ENCODE peak calls at places on chromosomes 6 and 20, in nine cellular contexts. One of them, this sample, is unnamed. For H3K36me3, the result is how much of the 10 kb centered on the place peaks cover.

GRCh38 chr6:15524736-15525401 is 138.0 kb downstream of the DTNBP1 start:
- DNase-seq in IMR-90: no peak
- DNase-seq in endothelial cell of umbilical vein: no peak
- DNase-seq in GM12878: no peak
- DNase-seq in uterus: no peak
- DNase-seq in transverse colon: no peak
- DNase-seq in ovary: no peak
- DNase-seq in sigmoid colon: no peak
- DNase-seq in Peyer's patch: no peak
- DNase-seq in this sample: no peak

GRCh38 chr6:111517965-111518364 is 34.9 kb upstream of the REV3L start:
- DNase-seq in IMR-90: no peak
- DNase-seq in ovary: no peak
- DNase-seq in sigmoid colon: no peak
- DNase-seq in GM12878: no peak
- DNase-seq in transverse colon: no peak
- DNase-seq in Peyer's patch: no peak
- DNase-seq in endothelial cell of umbilical vein: no peak
- DNase-seq in uterus: peak
- DNase-seq in this sample: no peak

GRCh38 chr6:17470953-17471335 is 77.5 kb downstream of the CAP2 start:
- DNase-seq in sigmoid colon: no peak
- DNase-seq in transverse colon: no peak
- DNase-seq in Peyer's patch: no peak
- DNase-seq in IMR-90: peak
- DNase-seq in uterus: peak
- DNase-seq in ovary: no peak
- DNase-seq in GM12878: no peak
- DNase-seq in endothelial cell of umbilical vein: no peak
- DNase-seq in this sample: no peak

GRCh38 chr6:125102901-125103300 is 50.7 kb upstream of the TPD52L1 start:
- DNase-seq in IMR-90: peak
- DNase-seq in ovary: no peak
- DNase-seq in transverse colon: no peak
- DNase-seq in sigmoid colon: no peak
- DNase-seq in Peyer's patch: no peak
- DNase-seq in GM12878: no peak
- DNase-seq in uterus: no peak
- DNase-seq in endothelial cell of umbilical vein: peak
- DNase-seq in this sample: no peak

GRCh38 chr6:4550227-4550597 is 226.0 kb upstream of the CDYL start:
- DNase-seq in Peyer's patch: no peak
- DNase-seq in ovary: no peak
- DNase-seq in IMR-90: no peak
- DNase-seq in uterus: no peak
- DNase-seq in endothelial cell of umbilical vein: no peak
- DNase-seq in transverse colon: no peak
- DNase-seq in sigmoid colon: no peak
- DNase-seq in GM12878: no peak
- DNase-seq in this sample: no peak

GRCh38 chr6:137423444-137424168 is 70.6 kb downstream of the OLIG3 start:
- DNase-seq in uterus: no peak
- DNase-seq in sigmoid colon: no peak
- DNase-seq in transverse colon: no peak
- DNase-seq in GM12878: no peak
- DNase-seq in endothelial cell of umbilical vein: no peak
- DNase-seq in ovary: no peak
- DNase-seq in Peyer's patch: no peak
- DNase-seq in IMR-90: no peak
- DNase-seq in this sample: no peak

GRCh38 chr20:25039697-25040437 is 18.1 kb downstream of the ACSS1 start:
- DNase-seq in ovary: peak
- DNase-seq in IMR-90: peak
- DNase-seq in endothelial cell of umbilical vein: peak
- DNase-seq in transverse colon: peak
- DNase-seq in uterus: peak
- DNase-seq in Peyer's patch: peak
- DNase-seq in GM12878: no peak
- DNase-seq in sigmoid colon: peak
- DNase-seq in this sample: peak

GRCh38 chr20:52190437-52191131 is 995 bp downstream of the ZFP64 start:
- DNase-seq in GM12878: no peak
- DNase-seq in sigmoid colon: no peak
- DNase-seq in transverse colon: peak
- DNase-seq in endothelial cell of umbilical vein: peak
- DNase-seq in Peyer's patch: peak
- DNase-seq in IMR-90: peak
- DNase-seq in uterus: no peak
- DNase-seq in ovary: no peak
- DNase-seq in this sample: peak

GRCh38 chr6:121321282-121321681 is 13.0 kb downstream of the TBC1D32 start:
- DNase-seq in ovary: no peak
- DNase-seq in transverse colon: no peak
- DNase-seq in IMR-90: no peak
- DNase-seq in sigmoid colon: no peak
- DNase-seq in endothelial cell of umbilical vein: no peak
- DNase-seq in Peyer's patch: no peak
- DNase-seq in GM12878: no peak
- DNase-seq in uterus: no peak
- DNase-seq in this sample: no peak

GRCh38 chr6:6657820-6658217 is 69.3 kb downstream of the LY86 start:
- DNase-seq in sigmoid colon: no peak
- DNase-seq in endothelial cell of umbilical vein: no peak
- DNase-seq in transverse colon: no peak
- DNase-seq in GM12878: no peak
- DNase-seq in ovary: no peak
- DNase-seq in IMR-90: no peak
- DNase-seq in Peyer's patch: no peak
- DNase-seq in uterus: no peak
- DNase-seq in this sample: no peak
- TF ChIP-seq POLR2A in sigmoid colon: no peak
- TF ChIP-seq POLR2A in endothelial cell of umbilical vein: no peak
- TF ChIP-seq POLR2A in transverse colon: no peak
- TF ChIP-seq POLR2A in GM12878: no peak
- TF ChIP-seq POLR2A in ovary: no peak
- TF ChIP-seq POLR2A in IMR-90: no peak
- TF ChIP-seq POLR2A in Peyer's patch: no peak
- TF ChIP-seq POLR2A in uterus: no peak
- TF ChIP-seq POLR2A in this sample: no peak

GRCh38 chr6:35146453-35146852 is 5.3 kb upstream of the TCP11 start:
- DNase-seq in sigmoid colon: no peak
- DNase-seq in GM12878: no peak
- DNase-seq in transverse colon: peak
- DNase-seq in uterus: no peak
- DNase-seq in endothelial cell of umbilical vein: peak
- DNase-seq in IMR-90: peak
- DNase-seq in Peyer's patch: no peak
- DNase-seq in ovary: no peak
- DNase-seq in this sample: no peak

GRCh38 chr6:35145757-35146156 is 4.6 kb upstream of the TCP11 start:
- DNase-seq in endothelial cell of umbilical vein: no peak
- DNase-seq in sigmoid colon: no peak
- DNase-seq in ovary: no peak
- DNase-seq in transverse colon: no peak
- DNase-seq in IMR-90: no peak
- DNase-seq in uterus: no peak
- DNase-seq in Peyer's patch: no peak
- DNase-seq in GM12878: no peak
- DNase-seq in this sample: no peak

GRCh38 chr6:35147101-35147885 is 6.2 kb upstream of the TCP11 start:
- DNase-seq in uterus: no peak
- DNase-seq in ovary: no peak
- DNase-seq in endothelial cell of umbilical vein: no peak
- DNase-seq in GM12878: no peak
- DNase-seq in transverse colon: no peak
- DNase-seq in Peyer's patch: no peak
- DNase-seq in IMR-90: no peak
- DNase-seq in sigmoid colon: no peak
- DNase-seq in this sample: no peak

GRCh38 chr6:35149891-35150566 is 8.9 kb upstream of the TCP11 start:
- DNase-seq in uterus: no peak
- DNase-seq in sigmoid colon: no peak
- DNase-seq in endothelial cell of umbilical vein: no peak
- DNase-seq in Peyer's patch: no peak
- DNase-seq in GM12878: no peak
- DNase-seq in transverse colon: no peak
- DNase-seq in IMR-90: no peak
- DNase-seq in ovary: no peak
- DNase-seq in this sample: no peak

GRCh38 chr6:35148167-35148741 is 7.1 kb upstream of the TCP11 start:
- DNase-seq in GM12878: peak
- DNase-seq in IMR-90: peak
- DNase-seq in transverse colon: no peak
- DNase-seq in sigmoid colon: no peak
- DNase-seq in endothelial cell of umbilical vein: peak
- DNase-seq in ovary: no peak
- DNase-seq in uterus: no peak
- DNase-seq in Peyer's patch: no peak
- DNase-seq in this sample: no peak
- H3K27ac ChIP-seq in GM12878: no peak
- H3K27ac ChIP-seq in IMR-90: peak
- H3K27ac ChIP-seq in transverse colon: no peak
- H3K27ac ChIP-seq in sigmoid colon: no peak
- H3K27ac ChIP-seq in endothelial cell of umbilical vein: no peak
- H3K27ac ChIP-seq in ovary: no peak
- H3K27ac ChIP-seq in uterus: no peak
- H3K27ac ChIP-seq in Peyer's patch: no peak
- H3K27ac ChIP-seq in this sample: no peak

GRCh38 chr6:31965700-31966099 is 6.2 kb downstream of the DXO start:
- DNase-seq in GM12878: no peak
- DNase-seq in uterus: no peak
- DNase-seq in endothelial cell of umbilical vein: no peak
- DNase-seq in sigmoid colon: no peak
- DNase-seq in transverse colon: no peak
- DNase-seq in ovary: no peak
- DNase-seq in IMR-90: no peak
- DNase-seq in Peyer's patch: peak
- DNase-seq in this sample: no peak
- H3K36me3 ChIP-seq in GM12878: under half
- H3K36me3 ChIP-seq in uterus: under half
- H3K36me3 ChIP-seq in endothelial cell of umbilical vein: half or more
- H3K36me3 ChIP-seq in sigmoid colon: half or more
- H3K36me3 ChIP-seq in transverse colon: under half
- H3K36me3 ChIP-seq in ovary: under half
- H3K36me3 ChIP-seq in IMR-90: half or more
- H3K36me3 ChIP-seq in Peyer's patch: under half
- H3K36me3 ChIP-seq in this sample: under half

GRCh38 chr6:77313595-77313994 is 149.7 kb downstream of the HTR1B start:
- DNase-seq in transverse colon: no peak
- DNase-seq in IMR-90: no peak
- DNase-seq in GM12878: no peak
- DNase-seq in ovary: no peak
- DNase-seq in endothelial cell of umbilical vein: no peak
- DNase-seq in Peyer's patch: no peak
- DNase-seq in uterus: no peak
- DNase-seq in sigmoid colon: no peak
- DNase-seq in this sample: no peak
- TF ChIP-seq POLR2A in transverse colon: no peak
- TF ChIP-seq POLR2A in IMR-90: no peak
- TF ChIP-seq POLR2A in GM12878: no peak
- TF ChIP-seq POLR2A in ovary: no peak
- TF ChIP-seq POLR2A in endothelial cell of umbilical vein: no peak
- TF ChIP-seq POLR2A in Peyer's patch: no peak
- TF ChIP-seq POLR2A in uterus: no peak
- TF ChIP-seq POLR2A in sigmoid colon: no peak
- TF ChIP-seq POLR2A in this sample: no peak

GRCh38 chr6:106975699-106976032 is 1.1 kb upstream of the CD24 start:
- DNase-seq in ovary: no peak
- DNase-seq in transverse colon: no peak
- DNase-seq in endothelial cell of umbilical vein: no peak
- DNase-seq in IMR-90: no peak
- DNase-seq in Peyer's patch: no peak
- DNase-seq in GM12878: no peak
- DNase-seq in uterus: no peak
- DNase-seq in sigmoid colon: no peak
- DNase-seq in this sample: no peak
- H3K27ac ChIP-seq in ovary: no peak
- H3K27ac ChIP-seq in transverse colon: peak
- H3K27ac ChIP-seq in endothelial cell of umbilical vein: no peak
- H3K27ac ChIP-seq in IMR-90: no peak
- H3K27ac ChIP-seq in Peyer's patch: peak
- H3K27ac ChIP-seq in GM12878: no peak
- H3K27ac ChIP-seq in uterus: no peak
- H3K27ac ChIP-seq in sigmoid colon: no peak
- H3K27ac ChIP-seq in this sample: peak

GRCh38 chr20:56403465-56403864 is 8.6 kb upstream of the CASS4 start:
- DNase-seq in uterus: no peak
- DNase-seq in Peyer's patch: no peak
- DNase-seq in ovary: no peak
- DNase-seq in transverse colon: no peak
- DNase-seq in sigmoid colon: no peak
- DNase-seq in endothelial cell of umbilical vein: no peak
- DNase-seq in IMR-90: no peak
- DNase-seq in GM12878: no peak
- DNase-seq in this sample: no peak
- H3K36me3 ChIP-seq in uterus: under half
- H3K36me3 ChIP-seq in Peyer's patch: under half
- H3K36me3 ChIP-seq in ovary: under half
- H3K36me3 ChIP-seq in transverse colon: half or more
- H3K36me3 ChIP-seq in sigmoid colon: under half
- H3K36me3 ChIP-seq in endothelial cell of umbilical vein: under half
- H3K36me3 ChIP-seq in IMR-90: under half
- H3K36me3 ChIP-seq in GM12878: under half
- H3K36me3 ChIP-seq in this sample: under half

This sample was measured in body of pancreas.